ENCODE peak calls at places on chromosomes 7 and 10, in five cellular contexts. One of them, this sample, is unnamed.

GRCh38 chr10:92387289-92387940 is 96.4 kb downstream of the MARCHF5 start:
- DNase-seq in CD4-positive, CD25-positive, alpha-beta regulatory T cell: no peak
- DNase-seq in tibial artery: no peak
- DNase-seq in heart right ventricle: no peak
- DNase-seq in stomach: no peak
- DNase-seq in this sample: no peak

GRCh38 chr7:50666124-50666496 is 100.9 kb upstream of the DDC start:
- DNase-seq in CD4-positive, CD25-positive, alpha-beta regulatory T cell: no peak
- DNase-seq in tibial artery: no peak
- DNase-seq in heart right ventricle: no peak
- DNase-seq in stomach: no peak
- DNase-seq in this sample: no peak

GRCh38 chr7:104958278-104958903 is 55.6 kb upstream of the KMT2E start:
- DNase-seq in CD4-positive, CD25-positive, alpha-beta regulatory T cell: no peak
- DNase-seq in tibial artery: no peak
- DNase-seq in heart right ventricle: no peak
- DNase-seq in stomach: peak
- DNase-seq in this sample: no peak

GRCh38 chr7:47482013-47482761 is 99.7 kb downstream of the TNS3 start:
- DNase-seq in CD4-positive, CD25-positive, alpha-beta regulatory T cell: no peak
- DNase-seq in tibial artery: peak
- DNase-seq in heart right ventricle: no peak
- DNase-seq in stomach: no peak
- DNase-seq in this sample: peak

GRCh38 chr7:76424413-76425111 is at the start of gene ZP3:
- DNase-seq in CD4-positive, CD25-positive, alpha-beta regulatory T cell: no peak
- DNase-seq in tibial artery: no peak
- DNase-seq in heart right ventricle: no peak
- DNase-seq in stomach: no peak
- DNase-seq in this sample: no peak

GRCh38 chr10:75334720-75335119 is 66.8 kb downstream of the ZNF503 start:
- DNase-seq in CD4-positive, CD25-positive, alpha-beta regulatory T cell: no peak
- DNase-seq in tibial artery: no peak
- DNase-seq in heart right ventricle: no peak
- DNase-seq in stomach: no peak
- DNase-seq in this sample: no peak

GRCh38 chr10:3502606-3503005 is 282.4 kb downstream of the KLF6 start:
- DNase-seq in CD4-positive, CD25-positive, alpha-beta regulatory T cell: no peak
- DNase-seq in tibial artery: no peak
- DNase-seq in heart right ventricle: no peak
- DNase-seq in stomach: no peak
- DNase-seq in this sample: no peak

GRCh38 chr10:131689016-131689415 is 211.8 kb upstream of the PPP2R2D start:
- DNase-seq in CD4-positive, CD25-positive, alpha-beta regulatory T cell: no peak
- DNase-seq in tibial artery: no peak
- DNase-seq in heart right ventricle: no peak
- DNase-seq in stomach: no peak
- DNase-seq in this sample: no peak

GRCh38 chr7:44212581-44213184 is 11.9 kb downstream of the YKT6 start:
- DNase-seq in CD4-positive, CD25-positive, alpha-beta regulatory T cell: no peak
- DNase-seq in tibial artery: no peak
- DNase-seq in heart right ventricle: no peak
- DNase-seq in stomach: no peak
- DNase-seq in this sample: no peak

GRCh38 chr10:34049887-34050286 is 715.4 kb upstream of the NRP1 start:
- DNase-seq in CD4-positive, CD25-positive, alpha-beta regulatory T cell: no peak
- DNase-seq in tibial artery: no peak
- DNase-seq in heart right ventricle: no peak
- DNase-seq in stomach: no peak
- DNase-seq in this sample: no peak

GRCh38 chr10:11345224-11346054 is 266.0 kb downstream of the USP6NL start:
- DNase-seq in CD4-positive, CD25-positive, alpha-beta regulatory T cell: no peak
- DNase-seq in tibial artery: no peak
- DNase-seq in heart right ventricle: no peak
- DNase-seq in stomach: no peak
- DNase-seq in this sample: peak

GRCh38 chr7:105101864-105102263 is 87.9 kb downstream of the KMT2E start:
- DNase-seq in CD4-positive, CD25-positive, alpha-beta regulatory T cell: no peak
- DNase-seq in tibial artery: no peak
- DNase-seq in heart right ventricle: no peak
- DNase-seq in stomach: no peak
- DNase-seq in this sample: no peak

GRCh38 chr7:45978731-45979211 is 57.7 kb upstream of the IGFBP3 start:
- DNase-seq in CD4-positive, CD25-positive, alpha-beta regulatory T cell: no peak
- DNase-seq in tibial artery: no peak
- DNase-seq in heart right ventricle: no peak
- DNase-seq in stomach: no peak
- DNase-seq in this sample: peak

GRCh38 chr7:30471205-30471604 is 7.4 kb downstream of the NOD1 start:
- DNase-seq in CD4-positive, CD25-positive, alpha-beta regulatory T cell: no peak
- DNase-seq in tibial artery: no peak
- DNase-seq in heart right ventricle: no peak
- DNase-seq in stomach: no peak
- DNase-seq in this sample: no peak

GRCh38 chr10:132487241-132488135 is 50.1 kb upstream of the INPP5A start:
- DNase-seq in CD4-positive, CD25-positive, alpha-beta regulatory T cell: no peak
- DNase-seq in tibial artery: peak
- DNase-seq in heart right ventricle: no peak
- DNase-seq in stomach: no peak
- DNase-seq in this sample: no peak

GRCh38 chr7:157357129-157358040 is 20.6 kb downstream of the DNAJB6 start:
- DNase-seq in CD4-positive, CD25-positive, alpha-beta regulatory T cell: no peak
- DNase-seq in tibial artery: peak
- DNase-seq in heart right ventricle: no peak
- DNase-seq in stomach: no peak
- DNase-seq in this sample: no peak

GRCh38 chr7:100801833-100802568 is 25.3 kb downstream of the EPHB4 start:
- DNase-seq in CD4-positive, CD25-positive, alpha-beta regulatory T cell: no peak
- DNase-seq in tibial artery: no peak
- DNase-seq in heart right ventricle: no peak
- DNase-seq in stomach: peak
- DNase-seq in this sample: peak

GRCh38 chr7:14833707-14834106 is 68.8 kb downstream of the DGKB start:
- DNase-seq in CD4-positive, CD25-positive, alpha-beta regulatory T cell: no peak
- DNase-seq in tibial artery: no peak
- DNase-seq in heart right ventricle: no peak
- DNase-seq in stomach: no peak
- DNase-seq in this sample: no peak

GRCh38 chr10:11647676-11648075 is 36.2 kb upstream of the USP6NL start:
- DNase-seq in CD4-positive, CD25-positive, alpha-beta regulatory T cell: no peak
- DNase-seq in tibial artery: no peak
- DNase-seq in heart right ventricle: no peak
- DNase-seq in stomach: no peak
- DNase-seq in this sample: no peak

DNA sequence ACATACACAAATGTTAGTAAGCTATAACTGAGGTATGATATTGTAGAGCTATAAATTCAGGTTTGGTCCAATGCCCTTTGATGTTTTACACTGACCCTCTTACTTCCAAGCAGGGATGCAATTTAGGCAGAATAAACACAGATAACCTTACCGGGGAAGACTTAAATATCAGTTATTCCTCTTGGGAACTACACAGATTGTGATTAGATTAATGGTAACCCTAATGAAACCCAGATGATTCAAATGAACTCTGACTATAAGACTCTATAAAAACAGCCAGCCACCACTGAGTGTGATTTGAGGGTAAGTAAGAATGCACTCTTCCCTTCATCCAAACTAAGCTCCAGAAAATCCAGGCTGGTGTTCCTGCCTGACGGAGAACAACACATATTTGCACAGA is 891.1 kb downstream of the NXPH1 start:
- DNase-seq in CD4-positive, CD25-positive, alpha-beta regulatory T cell: no peak
- DNase-seq in tibial artery: no peak
- DNase-seq in heart right ventricle: no peak
- DNase-seq in stomach: no peak
- DNase-seq in this sample: no peak
- H3K27ac ChIP-seq in CD4-positive, CD25-positive, alpha-beta regulatory T cell: no peak
- H3K27ac ChIP-seq in tibial artery: no peak
- H3K27ac ChIP-seq in heart right ventricle: no peak
- H3K27ac ChIP-seq in stomach: no peak
- H3K27ac ChIP-seq in this sample: no peak

DNA sequence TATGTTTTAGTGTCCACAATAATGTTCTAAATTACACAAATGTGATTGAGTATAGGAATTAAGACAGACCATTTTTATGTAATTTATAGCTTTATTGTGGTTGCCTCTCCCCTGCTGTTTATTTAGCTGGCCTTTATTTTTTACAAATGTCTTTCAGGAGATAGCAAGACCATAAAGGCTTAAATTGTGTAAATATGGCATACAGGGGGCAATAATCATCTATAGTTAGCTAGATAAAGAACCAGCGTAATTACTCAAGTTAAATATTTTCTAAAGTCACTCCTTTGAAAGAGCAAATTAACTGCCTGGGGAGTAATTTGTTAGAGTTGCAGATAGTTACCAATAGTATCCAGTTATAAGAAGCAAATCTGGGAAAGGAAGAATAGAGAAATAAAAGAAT is at the start of gene MALRD1:
- DNase-seq in CD4-positive, CD25-positive, alpha-beta regulatory T cell: no peak
- DNase-seq in tibial artery: no peak
- DNase-seq in heart right ventricle: no peak
- DNase-seq in stomach: no peak
- DNase-seq in this sample: no peak
- H3K4me3 ChIP-seq in CD4-positive, CD25-positive, alpha-beta regulatory T cell: no peak
- H3K4me3 ChIP-seq in tibial artery: no peak
- H3K4me3 ChIP-seq in heart right ventricle: no peak
- H3K4me3 ChIP-seq in stomach: no peak
- H3K4me3 ChIP-seq in this sample: no peak

GRCh38 chr10:52952391-52953079 is 180.0 kb upstream of the MBL2 start:
- DNase-seq in CD4-positive, CD25-positive, alpha-beta regulatory T cell: no peak
- DNase-seq in tibial artery: no peak
- DNase-seq in heart right ventricle: no peak
- DNase-seq in stomach: no peak
- DNase-seq in this sample: no peak

GRCh38 chr10:52949899-52950298 is 177.3 kb upstream of the MBL2 start:
- DNase-seq in CD4-positive, CD25-positive, alpha-beta regulatory T cell: no peak
- DNase-seq in tibial artery: no peak
- DNase-seq in heart right ventricle: no peak
- DNase-seq in stomach: no peak
- DNase-seq in this sample: no peak

GRCh38 chr10:52951819-52952218 is 179.2 kb upstream of the MBL2 start:
- DNase-seq in CD4-positive, CD25-positive, alpha-beta regulatory T cell: no peak
- DNase-seq in tibial artery: no peak
- DNase-seq in heart right ventricle: no peak
- DNase-seq in stomach: peak
- DNase-seq in this sample: peak

GRCh38 chr10:52954407-52954806 is 181.8 kb upstream of the MBL2 start:
- DNase-seq in CD4-positive, CD25-positive, alpha-beta regulatory T cell: no peak
- DNase-seq in tibial artery: no peak
- DNase-seq in heart right ventricle: no peak
- DNase-seq in stomach: no peak
- DNase-seq in this sample: no peak

GRCh38 chr10:52950578-52950977 is 178.0 kb upstream of the MBL2 start:
- DNase-seq in CD4-positive, CD25-positive, alpha-beta regulatory T cell: no peak
- DNase-seq in tibial artery: no peak
- DNase-seq in heart right ventricle: no peak
- DNase-seq in stomach: no peak
- DNase-seq in this sample: no peak
- H3K27ac ChIP-seq in CD4-positive, CD25-positive, alpha-beta regulatory T cell: no peak
- H3K27ac ChIP-seq in tibial artery: no peak
- H3K27ac ChIP-seq in heart right ventricle: no peak
- H3K27ac ChIP-seq in stomach: no peak
- H3K27ac ChIP-seq in this sample: no peak

GRCh38 chr7:23467731-23468720 is 2.3 kb downstream of the IGF2BP3 start:
- DNase-seq in CD4-positive, CD25-positive, alpha-beta regulatory T cell: no peak
- DNase-seq in tibial artery: no peak
- DNase-seq in heart right ventricle: no peak
- DNase-seq in stomach: no peak
- DNase-seq in this sample: no peak

GRCh38 chr7:23468721-23469149 is 1.6 kb downstream of the IGF2BP3 start:
- DNase-seq in CD4-positive, CD25-positive, alpha-beta regulatory T cell: no peak
- DNase-seq in tibial artery: no peak
- DNase-seq in heart right ventricle: no peak
- DNase-seq in stomach: no peak
- DNase-seq in this sample: no peak

GRCh38 chr7:23469961-23470250 is 385 bp downstream of the IGF2BP3 start:
- DNase-seq in CD4-positive, CD25-positive, alpha-beta regulatory T cell: no peak
- DNase-seq in tibial artery: no peak
- DNase-seq in heart right ventricle: no peak
- DNase-seq in stomach: no peak
- DNase-seq in this sample: no peak

GRCh38 chr7:23470290-23471089 is at the start of gene IGF2BP3:
- DNase-seq in CD4-positive, CD25-positive, alpha-beta regulatory T cell: no peak
- DNase-seq in tibial artery: no peak
- DNase-seq in heart right ventricle: no peak
- DNase-seq in stomach: no peak
- DNase-seq in this sample: no peak

DNA sequence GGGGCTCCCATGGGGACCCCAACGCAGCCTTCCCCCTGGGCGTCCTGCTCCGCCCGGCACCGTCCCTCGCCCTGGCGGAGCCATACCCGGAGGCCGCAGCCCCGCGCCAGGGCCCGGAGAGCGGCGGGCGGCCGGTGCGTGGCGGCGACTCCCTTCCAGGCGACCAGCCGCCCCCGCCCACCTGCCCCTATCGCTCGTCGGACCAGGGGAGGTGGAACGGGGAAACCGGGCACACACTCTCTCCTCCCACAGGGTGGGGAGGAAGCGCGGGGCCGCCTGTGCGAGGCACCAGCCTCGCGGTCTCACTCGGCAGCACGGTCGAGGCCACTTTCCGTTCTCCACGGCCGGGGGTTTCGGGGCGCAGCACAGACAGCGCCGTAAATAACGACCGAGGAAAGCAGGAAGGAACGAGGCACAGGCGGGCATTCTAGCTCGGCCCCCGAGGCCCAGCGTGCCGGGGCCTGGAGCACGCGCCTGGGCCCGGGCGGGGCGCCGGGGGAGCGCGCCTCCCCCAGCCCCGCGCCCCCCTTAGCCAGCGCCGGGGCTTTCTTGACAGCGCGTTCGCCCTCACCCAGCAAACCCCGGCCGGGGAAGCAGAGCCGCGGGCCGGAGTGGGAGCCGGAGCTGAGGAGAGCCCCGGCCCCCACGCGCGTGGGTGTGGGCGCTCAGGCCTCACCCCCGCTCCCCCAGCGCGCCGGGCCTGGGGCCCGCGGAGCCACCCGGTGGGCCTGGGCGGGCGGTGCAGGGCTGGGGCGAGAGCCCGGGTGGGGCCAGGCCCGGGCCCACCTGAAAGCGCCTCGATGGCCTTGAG is 936 bp downstream of the IGF2BP3 start:
- DNase-seq in CD4-positive, CD25-positive, alpha-beta regulatory T cell: no peak
- DNase-seq in tibial artery: no peak
- DNase-seq in heart right ventricle: no peak
- DNase-seq in stomach: no peak
- DNase-seq in this sample: no peak
- H3K4me3 ChIP-seq in CD4-positive, CD25-positive, alpha-beta regulatory T cell: no peak
- H3K4me3 ChIP-seq in tibial artery: peak
- H3K4me3 ChIP-seq in heart right ventricle: peak
- H3K4me3 ChIP-seq in stomach: peak
- H3K4me3 ChIP-seq in this sample: no peak

GRCh38 chr10:35642793-35643114 is 658 bp upstream of the FZD8 start:
- DNase-seq in CD4-positive, CD25-positive, alpha-beta regulatory T cell: no peak
- DNase-seq in tibial artery: no peak
- DNase-seq in heart right ventricle: no peak
- DNase-seq in stomach: no peak
- DNase-seq in this sample: no peak
- H3K27ac ChIP-seq in CD4-positive, CD25-positive, alpha-beta regulatory T cell: no peak
- H3K27ac ChIP-seq in tibial artery: peak
- H3K27ac ChIP-seq in heart right ventricle: peak
- H3K27ac ChIP-seq in stomach: peak
- H3K27ac ChIP-seq in this sample: peak